ENCODE peak calls at places on chromosomes 7 and 10, in eight cellular contexts. M, U, Q, E, S, I, N and V are unnamed samples.

GRCh38 chr10:92886334-92886961 is 38.1 kb downstream of the EXOC6 start:
- DNase-seq in I (no peak), M (no peak), S (no peak), Q (no peak), N (no peak), U (no peak), E (no peak), V (no peak)

GRCh38 chr10:102449321-102450123 is 1.8 kb downstream of the C10orf95 start:
- DNase-seq in N (peak; percentile 54), I (peak; percentile 52), Q (peak; percentile 55), E (peak; percentile 83), U (peak; percentile 50), M (no peak), S (peak; percentile 91), V (no peak)

GRCh38 chr10:50490244-50490643 is 133.5 kb downstream of the SGMS1 start:
- DNase-seq in S (no peak), U (no peak), I (no peak), E (no peak), M (no peak), N (no peak), Q (no peak), V (no peak)

GRCh38 chr10:67696029-67696428 is at the start of gene CTNNA3:
- DNase-seq in M (no peak), U (peak; percentile 45), S (no peak), N (no peak), E (no peak), I (no peak), Q (no peak), V (no peak)

GRCh38 chr10:102300289-102300843 is 55.0 kb downstream of the GBF1 start:
- DNase-seq in U (no peak), I (peak; percentile 62), S (no peak), N (no peak), E (no peak), Q (no peak), M (no peak), V (no peak)

GRCh38 chr10:81603106-81603620 is 271.8 kb upstream of the NRG3 start:
- DNase-seq in N (no peak), U (no peak), Q (no peak), S (no peak), E (no peak), M (no peak), I (no peak), V (no peak)

GRCh38 chr7:156423876-156424275 is 216.7 kb upstream of the RNF32 start:
- DNase-seq in U (no peak), S (no peak), Q (no peak), E (no peak), N (no peak), I (no peak), M (no peak), V (no peak)

GRCh38 chr10:102040721-102041120 is 15.3 kb downstream of the ARMH3 start:
- DNase-seq in E (no peak), Q (no peak), N (no peak), U (no peak), I (no peak), S (no peak), M (no peak), V (no peak)

GRCh38 chr10:4303045-4303444 is 518.0 kb upstream of the KLF6 start:
- DNase-seq in M (no peak), S (no peak), N (no peak), E (no peak), I (peak; percentile 32), U (no peak), Q (no peak), V (no peak)

GRCh38 chr7:132424821-132425739 is 151.2 kb downstream of the PLXNA4 start:
- DNase-seq in S (no peak), E (no peak), I (no peak), Q (no peak), U (no peak), N (no peak), M (no peak), V (no peak)

GRCh38 chr10:60611291-60611747 is 167.0 kb upstream of the CDK1 start:
- DNase-seq in E (no peak), U (no peak), Q (no peak), S (no peak), I (peak; percentile 62), M (no peak), N (no peak), V (no peak)
- H3K4me3 ChIP-seq in E (no peak overlapping the region), U (no peak overlapping the region), Q (no peak overlapping the region), S (no peak overlapping the region), I (no peak overlapping the region), M (no peak overlapping the region), N (no peak overlapping the region), V (no peak overlapping the region)

GRCh38 chr7:50330254-50330653 is 25.7 kb downstream of the IKZF1 start:
- DNase-seq in U (no peak), I (no peak), N (no peak), S (no peak), E (no peak), Q (no peak), M (no peak), V (no peak)

GRCh38 chr7:50331564-50332208 is 27.2 kb downstream of the IKZF1 start:
- DNase-seq in E (no peak), Q (peak; percentile 79), S (peak; percentile 74), U (no peak), N (no peak), M (no peak), I (no peak), V (no peak)

GRCh38 chr7:50330701-50331100 is 26.2 kb downstream of the IKZF1 start:
- DNase-seq in M (no peak), N (no peak), Q (no peak), E (no peak), I (no peak), U (no peak), S (peak; percentile 55), V (no peak)

GRCh38 chr7:50327443-50327842 is 22.9 kb downstream of the IKZF1 start:
- DNase-seq in S (no peak), Q (no peak), E (no peak), N (no peak), I (no peak), M (no peak), U (no peak), V (no peak)

GRCh38 chr7:50329775-50330174 is 25.3 kb downstream of the IKZF1 start:
- DNase-seq in U (no peak), N (no peak), I (no peak), Q (no peak), S (peak; percentile 73), E (no peak), M (no peak), V (no peak)
- H3K4me1 ChIP-seq in U (no peaks in the 10 kb centered on the region), N (no peaks in the 10 kb centered on the region), I (no peaks in the 10 kb centered on the region), Q (peaks cover 55% of the 10 kb centered on the region), S (peaks cover 76% of the 10 kb centered on the region), E (no peaks in the 10 kb centered on the region), M (no peaks in the 10 kb centered on the region), V (no peaks in the 10 kb centered on the region)

GRCh38 chr10:38094923-38095574 is 912 bp downstream of the ZNF37A start:
- DNase-seq in E (no peak), I (peak; percentile 19), N (no peak), S (peak; percentile 11), M (no peak), Q (no peak), U (no peak), V (no peak)

GRCh38 chr10:38093816-38094157 is 350 bp upstream of the ZNF37A start:
- DNase-seq in S (peak; percentile 1), I (no peak), E (no peak), Q (no peak), M (peak; percentile 3), N (no peak), U (no peak), V (peak; percentile 66)

DNA sequence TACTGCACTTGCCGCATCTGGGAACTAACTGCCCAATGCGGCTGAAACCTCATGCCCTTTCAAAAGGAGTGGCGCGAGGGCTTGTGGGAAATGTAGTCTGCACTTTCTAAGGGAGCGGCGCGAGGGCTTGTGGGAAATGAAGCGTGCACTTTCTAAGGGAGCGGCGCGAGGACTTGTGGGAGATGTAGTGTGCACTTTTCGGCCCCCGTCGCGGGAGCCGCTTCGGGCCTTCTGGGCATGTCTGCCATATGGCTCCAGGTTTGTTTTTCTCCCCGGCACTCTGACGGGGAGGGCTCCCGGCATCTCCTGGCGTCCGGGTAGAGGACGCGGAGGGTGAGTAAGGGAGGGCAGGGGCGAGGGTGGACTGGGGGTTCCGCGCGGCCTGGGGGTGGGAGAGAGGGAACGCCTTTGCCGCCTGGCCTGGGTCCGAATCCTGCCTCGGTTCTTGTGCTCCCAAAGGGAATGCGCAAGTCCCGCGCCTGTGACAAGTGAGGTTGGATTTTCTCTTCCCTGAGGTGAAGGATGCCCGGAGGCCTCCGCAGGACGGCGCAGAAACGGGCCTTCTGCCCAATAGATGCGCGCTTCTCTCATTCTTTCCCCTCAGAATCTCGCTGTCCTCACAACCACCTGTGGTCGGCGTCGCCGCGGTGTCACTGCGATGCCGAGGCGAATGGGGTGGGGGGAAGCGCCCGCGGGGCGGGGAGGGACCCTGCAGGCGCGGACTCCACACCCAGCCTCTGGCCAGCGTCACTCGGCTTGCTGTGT is at the start of gene ZNF37A:
- DNase-seq in M (peak; percentile 82), Q (peak; percentile 83), E (peak; percentile 90), I (peak; percentile 97), S (peak; percentile 96), U (peak; percentile 95), N (peak; percentile 93), V (peak; percentile 96)
- H3K27ac ChIP-seq in M (no peak within 1 kb of the TSS), Q (peak within 1 kb of the TSS; percentile 77), E (peak within 1 kb of the TSS; percentile 97), I (peak within 1 kb of the TSS; percentile 81), S (peak within 1 kb of the TSS; percentile 28), U (peak within 1 kb of the TSS; percentile 80), N (peak within 1 kb of the TSS; percentile 87), V (peak within 1 kb of the TSS; percentile 92)

DNA sequence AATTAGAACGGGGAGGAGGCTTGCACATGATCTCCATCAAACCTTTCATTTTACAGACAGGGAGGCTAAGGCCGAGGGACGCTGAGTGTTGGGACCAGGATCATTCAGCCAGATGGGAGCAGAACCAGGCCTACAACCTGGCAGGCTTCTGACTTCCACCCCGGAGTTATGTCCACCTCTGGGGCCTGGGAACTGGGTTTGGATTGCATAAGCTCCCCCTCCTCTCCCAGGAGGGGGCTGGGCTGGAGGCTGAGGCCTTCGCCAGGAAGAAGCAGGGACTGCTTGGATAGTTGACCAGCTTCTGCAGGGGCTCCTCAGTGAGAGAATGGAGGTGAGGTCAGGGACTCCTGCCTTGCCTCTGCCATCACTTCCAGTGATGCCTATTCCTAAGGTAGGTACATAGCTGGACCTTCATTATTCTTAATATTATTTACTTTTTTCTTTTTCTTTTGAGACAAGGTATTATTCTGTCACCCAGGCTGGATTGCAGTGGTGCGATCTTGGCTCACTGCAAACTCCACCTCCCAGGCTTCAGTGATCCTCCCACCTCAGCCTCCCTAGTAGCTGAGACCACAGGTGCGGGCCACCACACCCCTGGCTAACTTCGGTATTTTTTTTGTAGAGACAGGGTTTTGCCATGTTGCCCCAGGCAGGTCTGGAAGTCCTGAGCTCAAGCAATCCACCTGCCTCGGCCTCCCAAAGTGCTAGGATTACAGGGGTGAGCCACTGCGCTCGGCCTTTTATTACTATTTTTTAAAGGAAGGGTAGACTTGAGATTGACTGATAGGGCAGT is 1.3 kb downstream of the SNX10 start:
- DNase-seq in U (no peak), Q (no peak), E (peak; percentile 33), I (no peak), N (no peak), S (peak; percentile 37), M (no peak), V (no peak)
- H3K4me3 ChIP-seq in U (peak overlapping the region; percentile 63), Q (peak overlapping the region; percentile 98), E (peak overlapping the region; percentile 59), I (no peak overlapping the region), N (peak overlapping the region; percentile 69), S (peak overlapping the region; percentile 99), M (no peak overlapping the region), V (no peak overlapping the region)

GRCh38 chr7:152876749-152877148 is 117.2 kb downstream of the ACTR3B start:
- DNase-seq in U (no peak), M (no peak), S (no peak), Q (no peak), E (no peak), N (no peak), I (no peak), V (no peak)
- H3K4me1 ChIP-seq in U (no peaks in the 10 kb centered on the region), M (no peaks in the 10 kb centered on the region), S (no peaks in the 10 kb centered on the region), Q (no peaks in the 10 kb centered on the region), E (no peaks in the 10 kb centered on the region), N (no peaks in the 10 kb centered on the region), I (no peaks in the 10 kb centered on the region), V (no peaks in the 10 kb centered on the region)